ENCODE peak calls at places on chromosomes 3 and 15, in six cellular contexts. One of them, this sample, is unnamed.
A peak's percentile ranks its signal among the peaks of the same experiment; 100 is the strongest.

GRCh38 chr3:85726241-85726640 is 767.5 kb downstream of the CADM2 start:
- DNase-seq in foreskin melanocyte: no peak
- DNase-seq in cardiac fibroblast: peak; percentile 4
- DNase-seq in NCI-H2029: no peak
- DNase-seq in NAMALWA: no peak
- DNase-seq in cerebellum: no peak
- DNase-seq in this sample: no peak

GRCh38 chr3:5188419-5189405 is 1.2 kb downstream of the EDEM1 start:
- DNase-seq in foreskin melanocyte: no peak
- DNase-seq in cardiac fibroblast: peak; percentile 55
- DNase-seq in NCI-H2029: no peak
- DNase-seq in NAMALWA: peak; percentile 83
- DNase-seq in cerebellum: no peak
- DNase-seq in this sample: peak; percentile 44

GRCh38 chr15:38600241-38600640 is 35.6 kb upstream of the RASGRP1 start:
- DNase-seq in foreskin melanocyte: no peak
- DNase-seq in cardiac fibroblast: no peak
- DNase-seq in NCI-H2029: no peak
- DNase-seq in NAMALWA: no peak
- DNase-seq in cerebellum: peak; percentile 86
- DNase-seq in this sample: no peak

GRCh38 chr3:33663042-33663441 is 55.0 kb downstream of the CLASP2 start:
- DNase-seq in foreskin melanocyte: no peak
- DNase-seq in cardiac fibroblast: no peak
- DNase-seq in NCI-H2029: no peak
- DNase-seq in NAMALWA: no peak
- DNase-seq in cerebellum: no peak
- DNase-seq in this sample: no peak

GRCh38 chr3:19013879-19014278 is 134.4 kb upstream of the KCNH8 start:
- DNase-seq in foreskin melanocyte: no peak
- DNase-seq in cardiac fibroblast: no peak
- DNase-seq in NCI-H2029: no peak
- DNase-seq in NAMALWA: no peak
- DNase-seq in cerebellum: no peak
- DNase-seq in this sample: no peak

GRCh38 chr15:100824211-100824610 is 55.4 kb upstream of the ALDH1A3 start:
- DNase-seq in foreskin melanocyte: no peak
- DNase-seq in cardiac fibroblast: no peak
- DNase-seq in NCI-H2029: no peak
- DNase-seq in NAMALWA: no peak
- DNase-seq in cerebellum: no peak
- DNase-seq in this sample: no peak

GRCh38 chr3:107545680-107546120 is 22.9 kb downstream of the BBX start:
- DNase-seq in foreskin melanocyte: no peak
- DNase-seq in cardiac fibroblast: peak; percentile 28
- DNase-seq in NCI-H2029: no peak
- DNase-seq in NAMALWA: no peak
- DNase-seq in cerebellum: no peak
- DNase-seq in this sample: no peak

GRCh38 chr15:65400760-65401606 is 21.8 kb downstream of the IGDCC4 start:
- DNase-seq in foreskin melanocyte: no peak
- DNase-seq in cardiac fibroblast: peak; percentile 71
- DNase-seq in NCI-H2029: peak; percentile 53
- DNase-seq in NAMALWA: peak; percentile 81
- DNase-seq in cerebellum: peak; percentile 46
- DNase-seq in this sample: peak; percentile 71

GRCh38 chr3:175094344-175094743 is 235.2 kb downstream of the NAALADL2 start:
- DNase-seq in foreskin melanocyte: no peak
- DNase-seq in cardiac fibroblast: no peak
- DNase-seq in NCI-H2029: no peak
- DNase-seq in NAMALWA: no peak
- DNase-seq in cerebellum: no peak
- DNase-seq in this sample: no peak

GRCh38 chr3:182364323-182364722 is 429.0 kb upstream of the ATP11B start:
- DNase-seq in foreskin melanocyte: no peak
- DNase-seq in cardiac fibroblast: no peak
- DNase-seq in NCI-H2029: peak; percentile 25
- DNase-seq in NAMALWA: no peak
- DNase-seq in cerebellum: peak; percentile 8
- DNase-seq in this sample: no peak

GRCh38 chr3:147906275-147906674 is 497.1 kb downstream of the ZIC1 start:
- DNase-seq in foreskin melanocyte: peak; percentile 33
- DNase-seq in cardiac fibroblast: peak; percentile 21
- DNase-seq in NCI-H2029: no peak
- DNase-seq in NAMALWA: no peak
- DNase-seq in cerebellum: no peak
- DNase-seq in this sample: no peak

GRCh38 chr3:58657571-58658141 is 8.9 kb downstream of the FAM3D start:
- DNase-seq in foreskin melanocyte: no peak
- DNase-seq in cardiac fibroblast: no peak
- DNase-seq in NCI-H2029: no peak
- DNase-seq in NAMALWA: no peak
- DNase-seq in cerebellum: no peak
- DNase-seq in this sample: no peak

GRCh38 chr3:197155039-197155438 is 125.4 kb upstream of the MELTF start:
- DNase-seq in foreskin melanocyte: no peak
- DNase-seq in cardiac fibroblast: no peak
- DNase-seq in NCI-H2029: no peak
- DNase-seq in NAMALWA: no peak
- DNase-seq in cerebellum: no peak
- DNase-seq in this sample: no peak

GRCh38 chr15:50247819-50248650 is 17.5 kb downstream of the HDC start:
- DNase-seq in foreskin melanocyte: no peak
- DNase-seq in cardiac fibroblast: no peak
- DNase-seq in NCI-H2029: no peak
- DNase-seq in NAMALWA: peak; percentile 17
- DNase-seq in cerebellum: no peak
- DNase-seq in this sample: peak; percentile 21

GRCh38 chr3:24254649-24255048 is 240.0 kb downstream of the THRB start:
- DNase-seq in foreskin melanocyte: peak; percentile 88
- DNase-seq in cardiac fibroblast: peak; percentile 81
- DNase-seq in NCI-H2029: no peak
- DNase-seq in NAMALWA: no peak
- DNase-seq in cerebellum: no peak
- DNase-seq in this sample: no peak

GRCh38 chr3:122246214-122246613 is 62.7 kb downstream of the CASR start:
- DNase-seq in foreskin melanocyte: no peak
- DNase-seq in cardiac fibroblast: no peak
- DNase-seq in NCI-H2029: no peak
- DNase-seq in NAMALWA: no peak
- DNase-seq in cerebellum: no peak
- DNase-seq in this sample: no peak

GRCh38 chr15:88647362-88648105 is 8.7 kb downstream of the ISG20 start:
- DNase-seq in foreskin melanocyte: no peak
- DNase-seq in cardiac fibroblast: no peak
- DNase-seq in NCI-H2029: peak; percentile 74
- DNase-seq in NAMALWA: peak; percentile 66
- DNase-seq in cerebellum: no peak
- DNase-seq in this sample: peak; percentile 88

GRCh38 chr3:24160424-24160823 is 215.3 kb downstream of the NR1D2 start:
- DNase-seq in foreskin melanocyte: no peak
- DNase-seq in cardiac fibroblast: no peak
- DNase-seq in NCI-H2029: no peak
- DNase-seq in NAMALWA: no peak
- DNase-seq in cerebellum: no peak
- DNase-seq in this sample: no peak

GRCh38 chr3:48634661-48635221 is 520 bp downstream of the SLC26A6 start:
- DNase-seq in foreskin melanocyte: peak; percentile 28
- DNase-seq in cardiac fibroblast: peak; percentile 64
- DNase-seq in NCI-H2029: no peak
- DNase-seq in NAMALWA: peak; percentile 44
- DNase-seq in cerebellum: peak; percentile 57
- DNase-seq in this sample: peak; percentile 60

GRCh38 chr3:168384990-168385389 is 289.3 kb upstream of the GOLIM4 start:
- DNase-seq in foreskin melanocyte: no peak
- DNase-seq in cardiac fibroblast: no peak
- DNase-seq in NCI-H2029: no peak
- DNase-seq in NAMALWA: no peak
- DNase-seq in cerebellum: no peak
- DNase-seq in this sample: no peak

GRCh38 chr3:187944391-187945179 is 199.3 kb upstream of the BCL6 start:
- DNase-seq in foreskin melanocyte: no peak
- DNase-seq in cardiac fibroblast: no peak
- DNase-seq in NCI-H2029: no peak
- DNase-seq in NAMALWA: peak; percentile 87
- DNase-seq in cerebellum: no peak
- DNase-seq in this sample: no peak

GRCh38 chr3:197082871-197083270 is 53.3 kb upstream of the MELTF start:
- DNase-seq in foreskin melanocyte: no peak
- DNase-seq in cardiac fibroblast: peak; percentile 74
- DNase-seq in NCI-H2029: no peak
- DNase-seq in NAMALWA: no peak
- DNase-seq in cerebellum: no peak
- DNase-seq in this sample: no peak

GRCh38 chr3:61821823-61822251 is 260.5 kb downstream of the PTPRG start:
- DNase-seq in foreskin melanocyte: no peak
- DNase-seq in cardiac fibroblast: peak; percentile 75
- DNase-seq in NCI-H2029: no peak
- DNase-seq in NAMALWA: no peak
- DNase-seq in cerebellum: no peak
- DNase-seq in this sample: no peak

GRCh38 chr3:141797167-141797773 is 34.1 kb downstream of the GRK7 start:
- DNase-seq in foreskin melanocyte: no peak
- DNase-seq in cardiac fibroblast: peak; percentile 61
- DNase-seq in NCI-H2029: no peak
- DNase-seq in NAMALWA: peak; percentile 59
- DNase-seq in cerebellum: peak; percentile 23
- DNase-seq in this sample: peak; percentile 40

GRCh38 chr15:91867581-91868026 is 14.1 kb downstream of the SLCO3A1 start:
- DNase-seq in foreskin melanocyte: no peak
- DNase-seq in cardiac fibroblast: peak; percentile 95
- DNase-seq in NCI-H2029: no peak
- DNase-seq in NAMALWA: no peak
- DNase-seq in cerebellum: peak; percentile 37
- DNase-seq in this sample: peak; percentile 50

GRCh38 chr15:95615436-95615835 is 715.1 kb upstream of the NR2F2 start:
- DNase-seq in foreskin melanocyte: no peak
- DNase-seq in cardiac fibroblast: no peak
- DNase-seq in NCI-H2029: no peak
- DNase-seq in NAMALWA: no peak
- DNase-seq in cerebellum: no peak
- DNase-seq in this sample: no peak

GRCh38 chr3:53850895-53851294 is 4.5 kb downstream of the IL17RB start:
- DNase-seq in foreskin melanocyte: no peak
- DNase-seq in cardiac fibroblast: peak; percentile 49
- DNase-seq in NCI-H2029: no peak
- DNase-seq in NAMALWA: no peak
- DNase-seq in cerebellum: no peak
- DNase-seq in this sample: peak; percentile 75

GRCh38 chr3:58111513-58112184 is 99.1 kb downstream of the DNASE1L3 start:
- DNase-seq in foreskin melanocyte: no peak
- DNase-seq in cardiac fibroblast: no peak
- DNase-seq in NCI-H2029: peak; percentile 60
- DNase-seq in NAMALWA: no peak
- DNase-seq in cerebellum: no peak
- DNase-seq in this sample: peak; percentile 96

GRCh38 chr3:9028134-9028533 is 64.9 kb upstream of the RAD18 start:
- DNase-seq in foreskin melanocyte: no peak
- DNase-seq in cardiac fibroblast: peak; percentile 64
- DNase-seq in NCI-H2029: peak; percentile 48
- DNase-seq in NAMALWA: no peak
- DNase-seq in cerebellum: peak; percentile 65
- DNase-seq in this sample: peak; percentile 84

GRCh38 chr3:159814161-159814560 is 174.5 kb upstream of the IL12A start:
- DNase-seq in foreskin melanocyte: peak; percentile 89
- DNase-seq in cardiac fibroblast: peak; percentile 55
- DNase-seq in NCI-H2029: peak; percentile 68
- DNase-seq in NAMALWA: no peak
- DNase-seq in cerebellum: no peak
- DNase-seq in this sample: no peak

GRCh38 chr15:68440136-68440535 is 8.2 kb upstream of the ITGA11 start:
- DNase-seq in foreskin melanocyte: no peak
- DNase-seq in cardiac fibroblast: no peak
- DNase-seq in NCI-H2029: no peak
- DNase-seq in NAMALWA: no peak
- DNase-seq in cerebellum: no peak
- DNase-seq in this sample: no peak

This sample was measured in body of pancreas.